ENCODE peak calls at places on chromosomes 16 and 17, in six cellular contexts. N is stimulated activated CD8-positive, alpha-beta memory T cell treated with anti-CD3 and anti-CD28 coated beads, Interleukin-2, amount 100 ng/mL, for 48 hours; Q is cardiac muscle cell; U is cardiac fibroblast; C is progenitor cell of endocrine pancreas; I is uterus. D is an unnamed sample.

GRCh38 chr17:37802712-37803416 is 58.0 kb upstream of the HNF1B start:
- DNase-seq in N (no peak), Q (peak), U (peak), C (no peak), I (no peak), D (no peak)

GRCh38 chr16:63982156-63982555 is 1139.7 kb downstream of the CDH11 start:
- DNase-seq in N (no peak), Q (no peak), U (no peak), C (no peak), I (no peak), D (no peak)

GRCh38 chr16:72129976-72130656 is 36.5 kb downstream of the DHX38 start:
- DNase-seq in N (no peak), Q (no peak), U (no peak), C (no peak), I (no peak), D (no peak)

GRCh38 chr16:27404163-27404823 is 2.3 kb downstream of the IL21R start:
- DNase-seq in N (no peak), Q (no peak), U (no peak), C (no peak), I (no peak), D (no peak)

GRCh38 chr16:19808061-19808621 is 76.5 kb downstream of the GPRC5B start:
- DNase-seq in N (no peak), Q (peak), U (peak), C (no peak), I (no peak), D (no peak)

GRCh38 chr16:12637002-12637401 is 166.7 kb downstream of the CPPED1 start:
- DNase-seq in N (no peak), Q (no peak), U (no peak), C (no peak), I (no peak), D (no peak)

GRCh38 chr17:8681175-8681949 is 50.8 kb upstream of the MYH10 start:
- DNase-seq in N (no peak), Q (peak), U (peak), C (no peak), I (peak), D (no peak)

GRCh38 chr17:6497496-6498221 is 53.4 kb downstream of the PIMREG start:
- DNase-seq in N (no peak), Q (no peak), U (no peak), C (no peak), I (no peak), D (no peak)

GRCh38 chr17:41215681-41216080 is 10.8 kb upstream of the KRTAP9-2 start:
- DNase-seq in N (no peak), Q (no peak), U (no peak), C (no peak), I (no peak), D (no peak)

GRCh38 chr16:85048921-85049562 is 21.4 kb downstream of the KIAA0513 start:
- DNase-seq in N (no peak), Q (no peak), U (no peak), C (no peak), I (no peak), D (no peak)

GRCh38 chr17:49216482-49216881 is 6.0 kb downstream of the ABI3 start:
- DNase-seq in N (no peak), Q (no peak), U (no peak), C (no peak), I (no peak), D (no peak)

GRCh38 chr17:53707546-53707945 is 115.2 kb upstream of the KIF2B start:
- DNase-seq in N (no peak), Q (no peak), U (no peak), C (no peak), I (no peak), D (no peak)